ENCODE peak calls at places on chromosomes 2 and 18, in eight cellular contexts. M is AG04450, I is HFFc6, V is neural progenitor cell, O is BJ, C is cardiac muscle cell, D is mammary epithelial cell, P is right atrium auricular region. E is an unnamed sample.

GRCh38 chr18:47263197-47263827 is 11.9 kb upstream of the SKOR2 start:
- DNase-seq in M (no peak), I (no peak), V (peak), O (no peak), C (no peak), D (no peak), P (no peak), E (no peak)

GRCh38 chr2:12456293-12457151 is 260.2 kb upstream of the TRIB2 start:
- DNase-seq in M (peak), I (peak), V (peak), O (peak), C (peak), D (peak), P (peak), E (peak)

GRCh38 chr18:43279015-43279758 is 1.9 kb upstream of the SYT4 start:
- DNase-seq in M (no peak), I (no peak), V (peak), O (no peak), C (peak), D (peak), P (no peak), E (peak)

GRCh38 chr2:65686928-65687521 is 254.6 kb upstream of the SPRED2 start:
- DNase-seq in M (no peak), I (no peak), V (no peak), O (no peak), C (no peak), D (no peak), P (no peak), E (no peak)

GRCh38 chr2:62604336-62604735 is 98.3 kb upstream of the TMEM17 start:
- DNase-seq in M (no peak), I (peak), V (no peak), O (no peak), C (no peak), D (peak), P (no peak), E (no peak)

GRCh38 chr2:54336136-54336976 is 80.3 kb upstream of the TSPYL6 start:
- DNase-seq in M (peak), I (peak), V (no peak), O (peak), C (no peak), D (peak), P (no peak), E (no peak)

GRCh38 chr2:23349508-23349907 is 35.5 kb upstream of the KLHL29 start:
- DNase-seq in M (no peak), I (no peak), V (no peak), O (no peak), C (no peak), D (no peak), P (no peak), E (no peak)

GRCh38 chr2:101012706-101013181 is 10.7 kb downstream of the RPL31 start:
- DNase-seq in M (no peak), I (peak), V (peak), O (no peak), C (peak), D (peak), P (no peak), E (no peak)

GRCh38 chr2:10057231-10058107 is 14.1 kb downstream of the KLF11 start:
- DNase-seq in M (peak), I (peak), V (peak), O (no peak), C (peak), D (peak), P (no peak), E (peak)

GRCh38 chr2:66481100-66481549 is 46.2 kb downstream of the MEIS1 start:
- DNase-seq in M (peak), I (peak), V (peak), O (no peak), C (peak), D (no peak), P (no peak), E (no peak)

GRCh38 chr2:21466528-21466927 is 342.8 kb downstream of the TDRD15 start:
- DNase-seq in M (peak), I (no peak), V (no peak), O (no peak), C (no peak), D (no peak), P (no peak), E (no peak)

GRCh38 chr2:114128725-114129124 is 238.8 kb downstream of the ACTR3 start:
- DNase-seq in M (no peak), I (no peak), V (no peak), O (no peak), C (no peak), D (no peak), P (no peak), E (no peak)

GRCh38 chr2:147806846-147807245 is 38.0 kb upstream of the ACVR2A start:
- DNase-seq in M (no peak), I (no peak), V (no peak), O (no peak), C (no peak), D (no peak), P (no peak), E (no peak)

GRCh38 chr2:60556998-60557955 is 3.8 kb upstream of the BCL11A start:
- DNase-seq in M (no peak), I (no peak), V (peak), O (no peak), C (no peak), D (no peak), P (no peak), E (no peak)

DNA sequence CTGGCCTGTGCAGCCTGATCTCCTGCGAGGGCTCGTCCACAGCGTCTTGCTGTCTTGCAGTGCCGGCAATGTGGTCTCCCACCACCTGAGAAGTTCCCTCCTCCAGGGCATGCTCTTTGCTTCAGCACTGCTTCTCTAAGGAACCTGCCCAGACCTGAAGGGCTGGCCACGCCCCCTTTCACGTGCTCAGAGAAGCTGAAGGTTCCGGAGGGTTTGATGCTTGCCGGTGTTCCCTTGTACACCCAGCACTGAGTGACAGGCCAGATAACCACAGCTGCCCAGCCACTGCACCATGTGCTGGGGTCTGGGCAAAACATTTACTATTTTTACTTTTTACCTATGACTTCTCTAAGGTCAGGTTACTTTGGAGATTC is 1.7 kb upstream of the POLR2D start:
- DNase-seq in M (no peak), I (no peak), V (peak), O (no peak), C (peak), D (peak), P (no peak), E (peak)
- TF ChIP-seq CTCF in M (no peak), I (no peak), V (no peak), O (no peak), C (no peak), D (no peak), P (no peak), E (no peak)

DNA sequence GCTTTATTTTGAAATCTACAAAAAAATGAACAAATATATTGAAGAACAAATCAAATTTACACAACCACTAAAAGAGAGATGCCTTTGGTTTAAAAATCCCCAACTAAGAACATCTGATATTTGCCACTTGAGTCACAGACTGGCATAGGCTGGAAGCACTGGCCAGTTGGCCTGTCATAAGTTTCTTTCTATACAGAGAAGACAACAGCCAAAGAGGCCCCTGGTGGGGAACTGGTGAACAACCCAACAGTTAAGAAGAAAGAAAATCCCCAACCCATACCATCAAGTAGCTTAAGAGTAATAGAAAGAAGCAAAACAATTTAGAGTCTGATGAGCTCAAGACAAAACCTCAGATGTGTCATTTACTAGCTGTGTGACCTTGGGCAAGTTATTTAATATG is 45.5 kb downstream of the OSR1 start:
- DNase-seq in M (peak), I (peak), V (peak), O (no peak), C (peak), D (peak), P (no peak), E (peak)
- TF ChIP-seq CTCF in M (peak), I (peak), V (peak), O (peak), C (peak), D (peak), P (peak), E (no peak)

GRCh38 chr2:41806286-41806685 is 241.5 kb upstream of the PKDCC start:
- DNase-seq in M (no peak), I (no peak), V (no peak), O (no peak), C (no peak), D (no peak), P (no peak), E (no peak)
- TF ChIP-seq CTCF in M (no peak), I (no peak), V (peak), O (no peak), C (no peak), D (no peak), P (no peak), E (no peak)

DNA sequence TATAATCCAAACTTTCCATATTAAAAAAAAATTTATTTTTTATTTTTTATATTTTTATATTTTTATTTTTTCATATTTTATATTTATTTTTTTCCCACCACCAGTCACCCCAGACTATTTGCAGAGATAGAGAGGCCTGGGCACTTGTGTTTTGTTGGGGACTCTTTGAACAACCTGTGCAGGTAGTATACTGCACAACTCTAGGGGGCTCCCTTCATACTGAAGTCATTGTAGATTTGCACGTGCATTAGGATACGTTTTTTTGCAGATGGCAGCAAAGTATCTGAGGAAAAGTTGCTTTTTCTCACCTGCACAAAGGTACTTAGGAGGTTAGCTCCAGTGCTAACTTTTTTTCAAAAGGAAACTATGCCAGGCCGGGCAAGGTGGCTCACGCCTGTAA is 73.9 kb upstream of the TANC1 start:
- DNase-seq in M (no peak), I (no peak), V (no peak), O (no peak), C (no peak), D (no peak), P (no peak), E (no peak)
- TF ChIP-seq CTCF in M (no peak), I (peak), V (peak), O (no peak), C (no peak), D (peak), P (no peak), E (no peak)

GRCh38 chr2:181070834-181071200 is 90.4 kb downstream of the UBE2E3 start:
- DNase-seq in M (no peak), I (no peak), V (no peak), O (no peak), C (no peak), D (no peak), P (no peak), E (no peak)
- TF ChIP-seq CTCF in M (no peak), I (no peak), V (no peak), O (no peak), C (no peak), D (no peak), P (no peak), E (no peak)

GRCh38 chr2:85537600-85538506 is 1.1 kb upstream of the MAT2A start:
- DNase-seq in M (no peak), I (no peak), V (peak), O (no peak), C (peak), D (no peak), P (peak), E (peak)
- TF ChIP-seq CTCF in M (no peak), I (no peak), V (no peak), O (no peak), C (no peak), D (no peak), P (peak), E (no peak)